ENCODE peak calls at places on chromosomes 11 and 22, in eight cellular contexts. One of them, this sample, is unnamed. For H3K27me3, the result is how much of the 10 kb centered on the place peaks cover.

GRCh38 chr22:49768961-49769690 is 58.5 kb downstream of the BRD1 start:
- DNase-seq in kidney epithelial cell: no peak
- DNase-seq in mesenchymal stem cell: peak
- DNase-seq in ovary: peak
- DNase-seq in ascending aorta: peak
- DNase-seq in neuronal stem cell: no peak
- DNase-seq in stomach: no peak
- DNase-seq in thoracic aorta: no peak
- DNase-seq in this sample: peak

GRCh38 chr11:102794382-102794781 is 3.6 kb downstream of the MMP1 start:
- DNase-seq in neuronal stem cell: no peak
- DNase-seq in ascending aorta: no peak
- DNase-seq in kidney epithelial cell: no peak
- DNase-seq in ovary: no peak
- DNase-seq in mesenchymal stem cell: peak
- DNase-seq in thoracic aorta: no peak
- DNase-seq in stomach: no peak
- DNase-seq in this sample: no peak

GRCh38 chr22:31920306-31920705 is 24.0 kb upstream of the YWHAH start:
- DNase-seq in neuronal stem cell: no peak
- DNase-seq in thoracic aorta: no peak
- DNase-seq in stomach: no peak
- DNase-seq in ascending aorta: no peak
- DNase-seq in ovary: no peak
- DNase-seq in kidney epithelial cell: no peak
- DNase-seq in mesenchymal stem cell: no peak
- DNase-seq in this sample: no peak

GRCh38 chr22:36745301-36745995 is 30.5 kb downstream of the IFT27 start:
- DNase-seq in mesenchymal stem cell: no peak
- DNase-seq in stomach: no peak
- DNase-seq in kidney epithelial cell: no peak
- DNase-seq in ascending aorta: no peak
- DNase-seq in neuronal stem cell: no peak
- DNase-seq in ovary: no peak
- DNase-seq in thoracic aorta: no peak
- DNase-seq in this sample: no peak

GRCh38 chr22:23137905-23138520 is 3.8 kb downstream of the RSPH14 start:
- DNase-seq in neuronal stem cell: no peak
- DNase-seq in kidney epithelial cell: no peak
- DNase-seq in ascending aorta: no peak
- DNase-seq in ovary: no peak
- DNase-seq in mesenchymal stem cell: no peak
- DNase-seq in stomach: no peak
- DNase-seq in thoracic aorta: no peak
- DNase-seq in this sample: no peak

GRCh38 chr11:45885921-45886721 is 670 bp downstream of the MAPK8IP1 start:
- DNase-seq in thoracic aorta: no peak
- DNase-seq in ovary: no peak
- DNase-seq in neuronal stem cell: no peak
- DNase-seq in stomach: no peak
- DNase-seq in ascending aorta: no peak
- DNase-seq in kidney epithelial cell: no peak
- DNase-seq in mesenchymal stem cell: no peak
- DNase-seq in this sample: no peak

GRCh38 chr11:67072295-67072694 is 15.6 kb downstream of the RHOD start:
- DNase-seq in stomach: no peak
- DNase-seq in ascending aorta: no peak
- DNase-seq in kidney epithelial cell: no peak
- DNase-seq in mesenchymal stem cell: no peak
- DNase-seq in ovary: no peak
- DNase-seq in thoracic aorta: no peak
- DNase-seq in neuronal stem cell: no peak
- DNase-seq in this sample: no peak

GRCh38 chr11:108319541-108320145 is 96.8 kb downstream of the ATM start:
- DNase-seq in ascending aorta: no peak
- DNase-seq in stomach: no peak
- DNase-seq in thoracic aorta: no peak
- DNase-seq in ovary: no peak
- DNase-seq in neuronal stem cell: no peak
- DNase-seq in kidney epithelial cell: no peak
- DNase-seq in mesenchymal stem cell: no peak
- DNase-seq in this sample: no peak

GRCh38 chr11:31780078-31780971 is 30.8 kb downstream of the PAX6 start:
- DNase-seq in kidney epithelial cell: no peak
- DNase-seq in stomach: no peak
- DNase-seq in thoracic aorta: no peak
- DNase-seq in ascending aorta: no peak
- DNase-seq in neuronal stem cell: no peak
- DNase-seq in mesenchymal stem cell: no peak
- DNase-seq in ovary: no peak
- DNase-seq in this sample: no peak

GRCh38 chr11:65968600-65969482 is 7.3 kb downstream of the SART1 start:
- DNase-seq in thoracic aorta: no peak
- DNase-seq in mesenchymal stem cell: no peak
- DNase-seq in kidney epithelial cell: no peak
- DNase-seq in ovary: no peak
- DNase-seq in ascending aorta: no peak
- DNase-seq in neuronal stem cell: no peak
- DNase-seq in stomach: no peak
- DNase-seq in this sample: no peak

GRCh38 chr11:120811199-120811598 is 212.7 kb upstream of the TBCEL start:
- DNase-seq in ovary: no peak
- DNase-seq in stomach: no peak
- DNase-seq in neuronal stem cell: no peak
- DNase-seq in mesenchymal stem cell: no peak
- DNase-seq in ascending aorta: no peak
- DNase-seq in thoracic aorta: no peak
- DNase-seq in kidney epithelial cell: no peak
- DNase-seq in this sample: no peak

GRCh38 chr11:120805960-120806555 is 217.8 kb upstream of the TBCEL start:
- DNase-seq in neuronal stem cell: no peak
- DNase-seq in stomach: no peak
- DNase-seq in mesenchymal stem cell: no peak
- DNase-seq in ovary: no peak
- DNase-seq in kidney epithelial cell: no peak
- DNase-seq in thoracic aorta: no peak
- DNase-seq in ascending aorta: no peak
- DNase-seq in this sample: no peak

GRCh38 chr11:120808616-120809050 is 215.3 kb upstream of the TBCEL start:
- DNase-seq in thoracic aorta: no peak
- DNase-seq in neuronal stem cell: no peak
- DNase-seq in ascending aorta: no peak
- DNase-seq in kidney epithelial cell: no peak
- DNase-seq in ovary: no peak
- DNase-seq in stomach: no peak
- DNase-seq in mesenchymal stem cell: no peak
- DNase-seq in this sample: no peak

GRCh38 chr11:120810251-120810650 is 213.7 kb upstream of the TBCEL start:
- DNase-seq in neuronal stem cell: no peak
- DNase-seq in ascending aorta: no peak
- DNase-seq in mesenchymal stem cell: peak
- DNase-seq in kidney epithelial cell: no peak
- DNase-seq in thoracic aorta: no peak
- DNase-seq in stomach: no peak
- DNase-seq in ovary: no peak
- DNase-seq in this sample: no peak

GRCh38 chr11:120807414-120808150 is 216.3 kb upstream of the TBCEL start:
- DNase-seq in mesenchymal stem cell: peak
- DNase-seq in stomach: no peak
- DNase-seq in ovary: no peak
- DNase-seq in thoracic aorta: no peak
- DNase-seq in ascending aorta: no peak
- DNase-seq in neuronal stem cell: peak
- DNase-seq in kidney epithelial cell: peak
- DNase-seq in this sample: peak
- H3K27me3 ChIP-seq in mesenchymal stem cell: under half
- H3K27me3 ChIP-seq in stomach: under half
- H3K27me3 ChIP-seq in ovary: under half
- H3K27me3 ChIP-seq in thoracic aorta: under half
- H3K27me3 ChIP-seq in ascending aorta: under half
- H3K27me3 ChIP-seq in neuronal stem cell: under half
- H3K27me3 ChIP-seq in kidney epithelial cell: under half
- H3K27me3 ChIP-seq in this sample: under half

GRCh38 chr11:64503354-64503753 is 87.7 kb upstream of the SLC22A12 start:
- DNase-seq in ovary: no peak
- DNase-seq in thoracic aorta: no peak
- DNase-seq in ascending aorta: no peak
- DNase-seq in mesenchymal stem cell: no peak
- DNase-seq in neuronal stem cell: no peak
- DNase-seq in stomach: no peak
- DNase-seq in kidney epithelial cell: no peak
- DNase-seq in this sample: no peak
- H3K27me3 ChIP-seq in ovary: under half
- H3K27me3 ChIP-seq in thoracic aorta: under half
- H3K27me3 ChIP-seq in ascending aorta: under half
- H3K27me3 ChIP-seq in mesenchymal stem cell: half or more
- H3K27me3 ChIP-seq in neuronal stem cell: under half
- H3K27me3 ChIP-seq in stomach: half or more
- H3K27me3 ChIP-seq in kidney epithelial cell: under half
- H3K27me3 ChIP-seq in this sample: under half

GRCh38 chr11:121340010-121340580 is 47.5 kb downstream of the SC5D start:
- DNase-seq in ascending aorta: no peak
- DNase-seq in ovary: no peak
- DNase-seq in thoracic aorta: no peak
- DNase-seq in mesenchymal stem cell: no peak
- DNase-seq in neuronal stem cell: no peak
- DNase-seq in stomach: no peak
- DNase-seq in kidney epithelial cell: no peak
- DNase-seq in this sample: no peak

GRCh38 chr11:121337740-121338272 is 45.2 kb downstream of the SC5D start:
- DNase-seq in mesenchymal stem cell: no peak
- DNase-seq in ovary: no peak
- DNase-seq in thoracic aorta: no peak
- DNase-seq in neuronal stem cell: no peak
- DNase-seq in stomach: no peak
- DNase-seq in ascending aorta: no peak
- DNase-seq in kidney epithelial cell: no peak
- DNase-seq in this sample: no peak

GRCh38 chr11:121338536-121338935 is 46.0 kb downstream of the SC5D start:
- DNase-seq in kidney epithelial cell: no peak
- DNase-seq in ovary: no peak
- DNase-seq in mesenchymal stem cell: no peak
- DNase-seq in thoracic aorta: no peak
- DNase-seq in stomach: no peak
- DNase-seq in neuronal stem cell: no peak
- DNase-seq in ascending aorta: no peak
- DNase-seq in this sample: no peak

GRCh38 chr11:121344824-121345223 is 52.3 kb downstream of the SC5D start:
- DNase-seq in ovary: no peak
- DNase-seq in thoracic aorta: no peak
- DNase-seq in neuronal stem cell: no peak
- DNase-seq in ascending aorta: no peak
- DNase-seq in mesenchymal stem cell: no peak
- DNase-seq in kidney epithelial cell: no peak
- DNase-seq in stomach: no peak
- DNase-seq in this sample: no peak

DNA sequence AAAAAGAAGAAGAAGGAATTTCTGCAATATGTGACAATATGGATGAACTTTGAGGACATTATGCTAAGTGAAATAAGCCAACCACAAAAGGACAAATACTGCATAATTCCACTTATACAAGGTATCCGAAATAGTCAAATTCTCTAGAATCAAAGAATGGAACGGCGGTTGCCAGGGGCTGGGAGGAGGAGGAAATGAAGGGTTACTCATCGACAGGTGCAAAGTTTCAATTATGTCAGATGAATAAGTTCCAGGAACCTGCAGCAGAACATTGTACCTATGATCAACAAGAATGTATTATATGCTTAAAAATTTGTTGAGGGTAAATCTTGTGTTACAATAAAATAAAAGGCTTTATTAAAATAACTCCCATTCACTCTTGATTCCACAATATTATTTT is 49.0 kb downstream of the SC5D start:
- DNase-seq in mesenchymal stem cell: no peak
- DNase-seq in thoracic aorta: no peak
- DNase-seq in ascending aorta: no peak
- DNase-seq in kidney epithelial cell: no peak
- DNase-seq in stomach: no peak
- DNase-seq in neuronal stem cell: no peak
- DNase-seq in ovary: no peak
- DNase-seq in this sample: no peak
- H3K27me3 ChIP-seq in mesenchymal stem cell: half or more
- H3K27me3 ChIP-seq in thoracic aorta: under half
- H3K27me3 ChIP-seq in ascending aorta: under half
- H3K27me3 ChIP-seq in kidney epithelial cell: under half
- H3K27me3 ChIP-seq in stomach: under half
- H3K27me3 ChIP-seq in neuronal stem cell: under half
- H3K27me3 ChIP-seq in ovary: under half
- H3K27me3 ChIP-seq in this sample: under half

GRCh38 chr11:8263109-8263768 is 439 bp downstream of the LMO1 start:
- DNase-seq in ovary: peak
- DNase-seq in kidney epithelial cell: no peak
- DNase-seq in thoracic aorta: no peak
- DNase-seq in stomach: no peak
- DNase-seq in ascending aorta: no peak
- DNase-seq in neuronal stem cell: no peak
- DNase-seq in mesenchymal stem cell: no peak
- DNase-seq in this sample: no peak

GRCh38 chr11:8261316-8261715 is 2.4 kb downstream of the LMO1 start:
- DNase-seq in ascending aorta: no peak
- DNase-seq in kidney epithelial cell: no peak
- DNase-seq in mesenchymal stem cell: no peak
- DNase-seq in neuronal stem cell: no peak
- DNase-seq in stomach: peak
- DNase-seq in thoracic aorta: no peak
- DNase-seq in ovary: no peak
- DNase-seq in this sample: no peak

GRCh38 chr11:8260202-8260996 is 3.3 kb downstream of the LMO1 start:
- DNase-seq in ovary: peak
- DNase-seq in mesenchymal stem cell: no peak
- DNase-seq in neuronal stem cell: no peak
- DNase-seq in thoracic aorta: no peak
- DNase-seq in ascending aorta: no peak
- DNase-seq in stomach: peak
- DNase-seq in kidney epithelial cell: no peak
- DNase-seq in this sample: no peak

GRCh38 chr11:8262552-8263108 is 1.0 kb downstream of the LMO1 start:
- DNase-seq in ovary: peak
- DNase-seq in kidney epithelial cell: no peak
- DNase-seq in mesenchymal stem cell: peak
- DNase-seq in stomach: peak
- DNase-seq in thoracic aorta: no peak
- DNase-seq in neuronal stem cell: peak
- DNase-seq in ascending aorta: no peak
- DNase-seq in this sample: peak

DNA sequence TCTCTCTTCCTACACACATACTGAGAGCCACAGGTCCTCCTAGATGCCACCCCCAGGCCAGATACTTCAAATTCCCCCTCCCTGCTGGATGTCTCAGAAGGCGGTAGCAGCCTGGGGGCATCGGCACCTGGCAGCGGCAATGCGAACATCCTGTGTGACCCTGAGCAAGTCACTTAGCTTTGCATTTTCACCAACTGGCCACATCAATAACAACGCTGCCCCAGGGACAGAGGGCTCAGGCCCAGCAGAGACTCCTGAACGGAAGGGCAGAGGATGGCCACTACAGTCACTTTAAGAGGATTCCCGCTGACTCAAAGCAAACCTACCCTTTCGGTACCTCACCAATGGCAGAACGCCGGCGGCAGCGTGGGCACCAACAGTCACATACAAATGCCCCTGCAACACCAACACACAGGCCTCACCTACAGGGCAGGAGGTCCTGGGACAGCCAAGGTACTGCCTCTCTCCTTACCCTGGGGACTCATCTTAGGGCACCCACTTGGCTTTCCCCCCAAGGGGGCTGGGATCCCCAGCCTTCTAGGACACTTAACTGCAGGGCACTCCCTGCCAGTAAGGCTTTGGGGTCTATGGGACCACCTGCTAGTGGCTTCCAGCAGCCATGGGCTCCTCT is 1.6 kb downstream of the LMO1 start:
- DNase-seq in mesenchymal stem cell: no peak
- DNase-seq in thoracic aorta: no peak
- DNase-seq in ovary: peak
- DNase-seq in ascending aorta: no peak
- DNase-seq in stomach: peak
- DNase-seq in neuronal stem cell: no peak
- DNase-seq in kidney epithelial cell: no peak
- DNase-seq in this sample: no peak
- H3K27me3 ChIP-seq in mesenchymal stem cell: half or more
- H3K27me3 ChIP-seq in thoracic aorta: under half
- H3K27me3 ChIP-seq in ovary: under half
- H3K27me3 ChIP-seq in ascending aorta: under half
- H3K27me3 ChIP-seq in stomach: half or more
- H3K27me3 ChIP-seq in neuronal stem cell: half or more
- H3K27me3 ChIP-seq in kidney epithelial cell: half or more
- H3K27me3 ChIP-seq in this sample: half or more

This sample was measured in AG04450.